ENCODE peak calls at places on chromosomes 6 and 20, in five cellular contexts. One of them, this sample, is unnamed.

GRCh38 chr6:47371139-47371874 is 61.6 kb upstream of the TNFRSF21 start:
- DNase-seq in HepG2: no peak
- DNase-seq in GM12878: no peak
- DNase-seq in K562: no peak
- DNase-seq in H1: no peak
- DNase-seq in this sample: peak

GRCh38 chr20:60559462-60559861 is 601.2 kb downstream of the CDH26 start:
- DNase-seq in K562: no peak
- DNase-seq in HepG2: no peak
- DNase-seq in GM12878: no peak
- DNase-seq in H1: no peak
- DNase-seq in this sample: peak

GRCh38 chr6:166595061-166595780 is 8.7 kb upstream of the RAMACL start:
- DNase-seq in H1: no peak
- DNase-seq in K562: no peak
- DNase-seq in GM12878: no peak
- DNase-seq in HepG2: no peak
- DNase-seq in this sample: no peak

GRCh38 chr20:406200-407096 is 1.7 kb upstream of the RBCK1 start:
- DNase-seq in GM12878: no peak
- DNase-seq in HepG2: no peak
- DNase-seq in K562: no peak
- DNase-seq in H1: no peak
- DNase-seq in this sample: no peak

GRCh38 chr6:54288476-54288875 is 19.8 kb upstream of the TINAG start:
- DNase-seq in H1: no peak
- DNase-seq in K562: no peak
- DNase-seq in GM12878: no peak
- DNase-seq in HepG2: no peak
- DNase-seq in this sample: no peak

GRCh38 chr6:39892490-39893129 is 41.7 kb downstream of the MOCS1 start:
- DNase-seq in H1: peak
- DNase-seq in GM12878: peak
- DNase-seq in HepG2: peak
- DNase-seq in K562: peak
- DNase-seq in this sample: peak

GRCh38 chr20:58622671-58623578 is 28.2 kb upstream of the STX16 start:
- DNase-seq in HepG2: no peak
- DNase-seq in H1: no peak
- DNase-seq in K562: no peak
- DNase-seq in GM12878: no peak
- DNase-seq in this sample: no peak

GRCh38 chr6:74899416-74899815 is 306.4 kb downstream of the COL12A1 start:
- DNase-seq in H1: no peak
- DNase-seq in GM12878: no peak
- DNase-seq in K562: no peak
- DNase-seq in HepG2: peak
- DNase-seq in this sample: peak

GRCh38 chr20:59821788-59822187 is 111.6 kb downstream of the SYCP2 start:
- DNase-seq in HepG2: no peak
- DNase-seq in K562: no peak
- DNase-seq in H1: no peak
- DNase-seq in GM12878: no peak
- DNase-seq in this sample: no peak

GRCh38 chr6:31513456-31514165 is 15.2 kb upstream of the MCCD1 start:
- DNase-seq in K562: no peak
- DNase-seq in GM12878: no peak
- DNase-seq in H1: no peak
- DNase-seq in HepG2: no peak
- DNase-seq in this sample: no peak

GRCh38 chr6:1593958-1594314 is 15.8 kb upstream of the FOXC1 start:
- DNase-seq in GM12878: no peak
- DNase-seq in HepG2: no peak
- DNase-seq in K562: no peak
- DNase-seq in H1: no peak
- DNase-seq in this sample: no peak

GRCh38 chr20:47951521-47951951 is 166.3 kb upstream of the SULF2 start:
- DNase-seq in K562: no peak
- DNase-seq in H1: no peak
- DNase-seq in HepG2: no peak
- DNase-seq in GM12878: no peak
- DNase-seq in this sample: no peak

GRCh38 chr20:33539129-33539528 is 49.2 kb downstream of the CBFA2T2 start:
- DNase-seq in K562: no peak
- DNase-seq in GM12878: no peak
- DNase-seq in H1: no peak
- DNase-seq in HepG2: peak
- DNase-seq in this sample: no peak

GRCh38 chr6:25010917-25011625 is 75.3 kb upstream of the RIPOR2 start:
- DNase-seq in H1: no peak
- DNase-seq in K562: no peak
- DNase-seq in GM12878: no peak
- DNase-seq in HepG2: no peak
- DNase-seq in this sample: no peak

GRCh38 chr20:36097751-36098151 is 56.8 kb upstream of the EPB41L1 start:
- DNase-seq in K562: no peak
- DNase-seq in H1: peak
- DNase-seq in HepG2: no peak
- DNase-seq in GM12878: no peak
- DNase-seq in this sample: peak

GRCh38 chr6:107101661-107102413 is 13.5 kb downstream of the BEND3 start:
- DNase-seq in H1: no peak
- DNase-seq in K562: no peak
- DNase-seq in HepG2: no peak
- DNase-seq in GM12878: no peak
- DNase-seq in this sample: no peak

GRCh38 chr20:45095753-45096371 is 5.1 kb downstream of the KCNS1 start:
- DNase-seq in K562: peak
- DNase-seq in H1: no peak
- DNase-seq in GM12878: peak
- DNase-seq in HepG2: peak
- DNase-seq in this sample: peak

GRCh38 chr6:79152269-79152737 is 74.2 kb upstream of the PHIP start:
- DNase-seq in H1: peak
- DNase-seq in K562: peak
- DNase-seq in HepG2: peak
- DNase-seq in GM12878: no peak
- DNase-seq in this sample: peak

GRCh38 chr20:3565851-3566250 is 95.0 kb downstream of the ATRN start:
- DNase-seq in GM12878: no peak
- DNase-seq in H1: no peak
- DNase-seq in K562: no peak
- DNase-seq in HepG2: no peak
- DNase-seq in this sample: peak

GRCh38 chr20:12269579-12269978 is 351.9 kb downstream of the BTBD3 start:
- DNase-seq in H1: no peak
- DNase-seq in K562: no peak
- DNase-seq in HepG2: no peak
- DNase-seq in GM12878: no peak
- DNase-seq in this sample: no peak

DNA sequence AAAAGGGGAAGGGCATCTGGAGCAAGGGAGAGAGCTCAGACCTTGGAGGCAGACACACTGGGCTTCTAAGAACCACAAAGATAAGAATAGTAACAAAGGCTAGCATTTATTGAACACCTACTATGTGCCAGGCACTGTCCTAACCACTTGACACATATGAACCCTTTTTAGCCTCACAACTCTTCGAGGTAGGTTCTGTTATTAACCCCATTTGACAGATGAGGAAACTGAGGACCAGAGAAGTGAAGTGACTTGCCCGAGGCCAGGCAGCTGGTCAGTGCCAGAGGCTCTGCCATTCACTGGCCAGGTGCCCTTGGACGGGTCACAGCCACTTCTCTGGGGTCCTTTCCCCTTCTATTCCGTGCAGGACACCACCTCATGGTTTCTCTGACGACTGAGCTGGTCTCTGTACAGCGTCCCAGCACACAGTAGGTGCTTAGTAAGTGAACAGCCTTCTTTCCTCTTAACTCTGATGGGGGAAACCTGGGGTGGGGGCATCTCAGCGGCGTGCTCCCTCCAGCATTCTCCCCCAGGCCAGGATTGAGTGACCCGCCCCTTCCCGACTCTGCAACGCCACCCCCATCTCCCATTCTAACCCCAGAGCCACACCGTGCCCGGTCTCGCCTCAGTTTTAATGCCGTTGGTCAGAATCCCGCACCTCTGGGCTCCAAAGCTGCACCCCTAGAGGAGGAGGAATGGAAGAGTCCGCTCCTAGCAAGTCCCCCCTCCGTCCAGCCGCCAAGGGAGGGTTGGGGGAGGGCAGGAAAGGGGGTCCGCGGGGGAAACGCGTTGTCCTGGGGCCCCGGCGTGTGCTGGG is 55.7 kb downstream of the CD40 start:
- DNase-seq in GM12878: no peak
- DNase-seq in H1: no peak
- DNase-seq in HepG2: no peak
- DNase-seq in K562: no peak
- DNase-seq in this sample: peak
- TF ChIP-seq EZH2 in GM12878: no peak
- TF ChIP-seq EZH2 in H1: peak
- TF ChIP-seq EZH2 in HepG2: peak
- TF ChIP-seq EZH2 in K562: no peak
- TF ChIP-seq EZH2 in this sample: no peak

DNA sequence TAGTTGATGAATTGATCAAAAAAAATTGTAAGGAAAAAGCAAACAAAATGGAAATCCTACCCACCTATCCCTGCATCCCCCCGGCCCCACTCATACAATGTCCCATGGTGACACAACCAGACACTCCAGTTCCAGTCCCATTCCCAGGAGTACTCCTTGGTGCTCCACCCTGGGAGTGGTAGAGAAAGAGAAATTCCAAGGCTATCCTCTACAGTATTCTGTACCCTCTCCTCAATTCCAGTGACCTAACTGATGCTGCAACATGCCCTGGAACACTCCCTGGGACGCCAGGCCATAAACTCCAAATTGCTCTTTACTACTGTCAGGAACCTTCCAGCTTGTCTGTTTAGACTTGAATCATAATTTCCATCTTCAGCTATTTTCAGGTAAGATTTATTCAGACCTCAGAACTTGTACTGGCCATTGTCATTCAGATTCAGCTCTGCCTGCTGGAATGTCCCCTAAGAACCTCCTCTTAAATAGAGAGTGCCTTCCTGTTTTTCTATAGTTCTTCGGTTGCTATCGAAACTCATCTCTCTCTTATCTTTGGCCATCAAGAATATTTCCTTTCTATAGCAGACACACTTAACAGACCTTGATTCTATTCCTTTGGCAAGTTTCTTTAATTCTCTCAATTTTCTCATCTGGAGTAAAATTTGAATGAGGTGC is 8.7 kb downstream of the GPX6 start:
- DNase-seq in K562: no peak
- DNase-seq in H1: no peak
- DNase-seq in GM12878: no peak
- DNase-seq in HepG2: no peak
- DNase-seq in this sample: peak
- TF ChIP-seq CREB1 in K562: no peak
- TF ChIP-seq CREB1 in H1: no peak
- TF ChIP-seq CREB1 in GM12878: no peak
- TF ChIP-seq CREB1 in HepG2: no peak
- TF ChIP-seq CREB1 in this sample: no peak

DNA sequence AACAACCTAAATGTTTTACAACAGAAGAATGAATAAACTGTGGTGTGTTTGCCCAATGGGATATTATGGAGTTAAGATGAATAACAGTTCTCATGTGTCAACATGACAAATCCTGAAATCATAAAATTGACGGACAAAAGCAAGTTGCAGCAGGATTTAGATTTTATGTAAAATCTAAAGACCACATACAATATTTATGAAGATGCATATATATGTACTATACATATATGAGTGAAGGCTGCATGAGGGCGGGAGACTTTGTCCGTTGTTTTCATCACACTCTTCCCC is 79.7 kb downstream of the GRM4 start:
- DNase-seq in K562: no peak
- DNase-seq in GM12878: no peak
- DNase-seq in H1: no peak
- DNase-seq in HepG2: no peak
- DNase-seq in this sample: no peak
- TF ChIP-seq EZH2 in K562: no peak
- TF ChIP-seq EZH2 in GM12878: no peak
- TF ChIP-seq EZH2 in H1: no peak
- TF ChIP-seq EZH2 in HepG2: no peak
- TF ChIP-seq EZH2 in this sample: no peak

DNA sequence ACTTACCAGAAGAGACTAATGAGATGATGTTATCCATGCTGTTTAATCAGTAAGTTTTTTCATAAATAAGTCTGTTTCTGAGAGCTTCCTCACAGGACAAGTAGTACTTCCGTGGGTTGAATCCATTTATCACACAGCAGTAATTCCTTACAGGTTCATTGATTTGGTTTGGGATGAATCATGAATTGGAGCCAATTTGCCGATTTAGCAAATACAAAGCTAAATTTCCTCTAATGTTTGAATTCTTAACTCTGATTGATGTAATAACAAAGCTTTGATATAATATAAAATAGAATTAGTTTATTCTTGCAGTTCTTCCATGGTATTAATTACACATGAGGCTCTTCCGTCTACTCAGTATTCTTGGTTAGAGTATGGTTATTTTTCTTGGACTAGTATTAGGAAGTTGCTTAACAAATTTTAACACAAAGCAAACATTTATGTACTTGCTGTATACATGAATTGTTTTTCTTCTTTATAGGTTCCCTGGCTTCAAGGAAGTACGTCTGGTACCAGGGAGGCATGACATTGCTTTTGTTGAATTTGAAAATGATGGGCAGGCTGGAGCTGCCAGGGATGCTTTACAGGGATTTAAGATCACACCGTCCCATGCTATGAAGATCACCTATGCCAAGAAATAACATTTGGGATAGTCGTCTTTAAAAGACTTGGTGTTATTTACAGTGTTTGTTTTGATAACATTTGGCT is 7.6 kb upstream of the OTOR start:
- DNase-seq in K562: no peak
- DNase-seq in HepG2: no peak
- DNase-seq in GM12878: no peak
- DNase-seq in H1: no peak
- DNase-seq in this sample: no peak
- TF ChIP-seq CREB1 in K562: no peak
- TF ChIP-seq CREB1 in HepG2: no peak
- TF ChIP-seq CREB1 in GM12878: no peak
- TF ChIP-seq CREB1 in H1: no peak
- TF ChIP-seq CREB1 in this sample: no peak

DNA sequence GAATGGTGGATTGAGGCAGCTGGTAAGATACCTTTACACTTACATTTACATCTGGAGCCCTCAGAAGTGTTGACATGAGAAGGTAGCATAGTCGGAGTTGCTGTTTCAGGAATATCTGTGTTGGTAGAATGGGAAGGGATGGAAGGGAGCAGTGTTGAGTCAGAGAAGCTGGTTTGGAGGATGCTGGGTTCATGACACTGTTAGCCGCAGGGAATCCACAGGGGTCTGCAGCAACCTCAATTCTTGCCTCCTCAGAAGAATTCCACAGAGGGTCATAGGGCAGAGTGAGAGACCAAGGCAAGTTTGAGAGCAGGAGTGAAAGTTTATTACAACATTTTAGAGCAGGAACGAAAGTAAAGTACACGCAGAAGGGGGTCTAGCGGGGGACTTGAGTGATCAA is 536.8 kb downstream of the QKI start:
- DNase-seq in H1: no peak
- DNase-seq in GM12878: no peak
- DNase-seq in HepG2: no peak
- DNase-seq in K562: no peak
- DNase-seq in this sample: no peak
- TF ChIP-seq EZH2 in H1: no peak
- TF ChIP-seq EZH2 in GM12878: no peak
- TF ChIP-seq EZH2 in HepG2: no peak
- TF ChIP-seq EZH2 in K562: no peak
- TF ChIP-seq EZH2 in this sample: no peak

This sample was measured in GM23338.